ENCODE peak calls at places on chromosomes 7 and 10, in seven cellular contexts. D is thoracic aorta, Q is A549, R is neural progenitor cell, E is sigmoid colon, K is IMR-90, T is lower lobe of right lung. V is an unnamed sample. For H3K4me1, the result is how much of the 10 kb centered on the place peaks cover.

GRCh38 chr7:84058311-84059076 is 136.1 kb downstream of the SEMA3A start:
- DNase-seq in D (no peak), Q (no peak), R (no peak), E (no peak), K (peak), T (no peak), V (no peak)

GRCh38 chr7:123770378-123770777 is 21.6 kb upstream of the WASL start:
- DNase-seq in D (no peak), Q (peak), R (no peak), E (no peak), K (no peak), T (no peak), V (no peak)

GRCh38 chr7:20035279-20035875 is 181.8 kb downstream of the MACC1 start:
- DNase-seq in D (no peak), Q (no peak), R (no peak), E (no peak), K (no peak), T (no peak), V (no peak)

GRCh38 chr7:90728568-90728967 is 132.4 kb downstream of the CDK14 start:
- DNase-seq in D (no peak), Q (no peak), R (no peak), E (no peak), K (no peak), T (no peak), V (no peak)

GRCh38 chr10:37488792-37489657 is 363.6 kb downstream of the ANKRD30A start:
- DNase-seq in D (no peak), Q (peak), R (no peak), E (no peak), K (no peak), T (no peak), V (no peak)

GRCh38 chr7:48038815-48039496 is 3.6 kb downstream of the C7orf57 start:
- DNase-seq in D (no peak), Q (no peak), R (no peak), E (no peak), K (no peak), T (no peak), V (no peak)

GRCh38 chr7:29190349-29191045 is 4.1 kb upstream of the CHN2 start:
- DNase-seq in D (no peak), Q (no peak), R (no peak), E (no peak), K (no peak), T (no peak), V (no peak)

GRCh38 chr7:111364413-111364812 is 197.9 kb downstream of the IMMP2L start:
- DNase-seq in D (no peak), Q (no peak), R (no peak), E (no peak), K (peak), T (no peak), V (no peak)

GRCh38 chr7:31051598-31052503 is at the start of gene ADCYAP1R1:
- DNase-seq in D (no peak), Q (no peak), R (peak), E (peak), K (no peak), T (no peak), V (no peak)

GRCh38 chr10:21524526-21525366 is 736 bp downstream of the SKIDA1 start:
- DNase-seq in D (no peak), Q (no peak), R (peak), E (no peak), K (peak), T (peak), V (no peak)

GRCh38 chr7:79520543-79520942 is 67.1 kb upstream of the MAGI2 start:
- DNase-seq in D (no peak), Q (no peak), R (no peak), E (no peak), K (peak), T (no peak), V (no peak)

GRCh38 chr7:77415474-77415821 is 701 bp downstream of the GSAP start:
- DNase-seq in D (no peak), Q (no peak), R (peak), E (no peak), K (no peak), T (peak), V (no peak)

GRCh38 chr7:139602143-139602722 is 78.7 kb downstream of the CLEC2L start:
- DNase-seq in D (no peak), Q (peak), R (peak), E (no peak), K (peak), T (no peak), V (no peak)

GRCh38 chr10:51369903-51370302 is 295.6 kb downstream of the PRKG1 start:
- DNase-seq in D (no peak), Q (no peak), R (no peak), E (no peak), K (peak), T (no peak), V (no peak)

GRCh38 chr7:89776980-89777379 is 377.3 kb upstream of the STEAP1 start:
- DNase-seq in D (no peak), Q (no peak), R (no peak), E (no peak), K (no peak), T (no peak), V (no peak)

GRCh38 chr7:21543528-21544302 is 876 bp downstream of the DNAH11 start:
- DNase-seq in D (no peak), Q (no peak), R (peak), E (no peak), K (no peak), T (no peak), V (no peak)

GRCh38 chr10:104622175-104622574 is 18.9 kb upstream of the SORCS3 start:
- DNase-seq in D (no peak), Q (no peak), R (no peak), E (no peak), K (no peak), T (no peak), V (no peak)

GRCh38 chr7:36784991-36785940 is 61.0 kb upstream of the AOAH start:
- DNase-seq in D (no peak), Q (no peak), R (no peak), E (peak), K (no peak), T (peak), V (peak)

GRCh38 chr10:50385610-50386009 is 134.3 kb upstream of the ASAH2 start:
- DNase-seq in D (no peak), Q (no peak), R (no peak), E (no peak), K (no peak), T (no peak), V (no peak)

GRCh38 chr10:13961096-13961495 is 369.6 kb downstream of the FRMD4A start:
- DNase-seq in D (no peak), Q (no peak), R (no peak), E (peak), K (peak), T (no peak), V (no peak)

GRCh38 chr10:130743751-130744191 is 567.8 kb downstream of the TCERG1L start:
- DNase-seq in D (no peak), Q (no peak), R (no peak), E (peak), K (no peak), T (no peak), V (no peak)

GRCh38 chr10:119724630-119725549 is 960 bp upstream of the INPP5F start:
- DNase-seq in D (no peak), Q (no peak), R (no peak), E (no peak), K (peak), T (no peak), V (no peak)

GRCh38 chr7:41886257-41886905 is 183.5 kb upstream of the INHBA start:
- DNase-seq in D (no peak), Q (no peak), R (no peak), E (peak), K (peak), T (no peak), V (no peak)

GRCh38 chr7:134558370-134558769 is 9.5 kb downstream of the AKR1B15 start:
- DNase-seq in D (no peak), Q (no peak), R (no peak), E (no peak), K (no peak), T (no peak), V (no peak)

GRCh38 chr10:34489973-34490372 is 325.1 kb downstream of the PARD3 start:
- DNase-seq in D (no peak), Q (peak), R (no peak), E (no peak), K (peak), T (no peak), V (no peak)

GRCh38 chr7:32658034-32658944 is 163.0 kb downstream of the AVL9 start:
- DNase-seq in D (no peak), Q (peak), R (no peak), E (no peak), K (peak), T (no peak), V (no peak)

GRCh38 chr10:62083413-62083794 is 181.9 kb downstream of the ARID5B start:
- DNase-seq in D (no peak), Q (no peak), R (no peak), E (no peak), K (no peak), T (no peak), V (no peak)

GRCh38 chr10:12700557-12700874 is 301.0 kb downstream of the CCDC3 start:
- DNase-seq in D (no peak), Q (no peak), R (no peak), E (no peak), K (no peak), T (no peak), V (no peak)

GRCh38 chr7:95871078-95871848 is 98.9 kb downstream of the DYNC1I1 start:
- DNase-seq in D (no peak), Q (peak), R (peak), E (no peak), K (peak), T (no peak), V (no peak)

GRCh38 chr10:77686096-77686495 is 48.5 kb upstream of the KCNMA1 start:
- DNase-seq in D (no peak), Q (no peak), R (peak), E (no peak), K (no peak), T (no peak), V (no peak)

GRCh38 chr7:44884553-44885393 is 557 bp downstream of the PURB start:
- DNase-seq in D (no peak), Q (no peak), R (peak), E (peak), K (peak), T (peak), V (no peak)

GRCh38 chr7:137531671-137532070 is 188.1 kb upstream of the PTN start:
- DNase-seq in D (no peak), Q (no peak), R (no peak), E (no peak), K (no peak), T (no peak), V (no peak)

GRCh38 chr10:92508866-92509265 is 65.0 kb downstream of the IDE start:
- DNase-seq in D (no peak), Q (no peak), R (no peak), E (no peak), K (no peak), T (no peak), V (no peak)

GRCh38 chr10:19412531-19412930 is 363.9 kb downstream of the MALRD1 start:
- DNase-seq in D (no peak), Q (no peak), R (peak), E (no peak), K (peak), T (no peak), V (no peak)
- TF ChIP-seq CTCF in D (peak), Q (peak), R (peak), E (peak), K (peak), T (peak), V (peak)

GRCh38 chr7:132569884-132570614 is 6.2 kb downstream of the PLXNA4 start:
- DNase-seq in D (no peak), Q (no peak), R (no peak), E (no peak), K (no peak), T (no peak), V (no peak)
- H3K27ac ChIP-seq in D (no peak), Q (no peak), R (no peak), E (no peak), K (no peak), T (no peak), V (no peak)

GRCh38 chr10:5584895-5585516 is 60.2 kb downstream of the CALML3 start:
- DNase-seq in D (no peak), Q (peak), R (no peak), E (peak), K (peak), T (peak), V (no peak)
- H3K4me1 ChIP-seq in D (under half), Q (under half), R (half or more), E (under half), K (under half), T (under half), V (under half)

GRCh38 chr7:2313450-2314208 is 612 bp downstream of the SNX8 start:
- DNase-seq in D (peak), Q (peak), R (no peak), E (peak), K (no peak), T (no peak), V (peak)

GRCh38 chr7:2315787-2316186 is 1.5 kb upstream of the SNX8 start:
- DNase-seq in D (no peak), Q (no peak), R (no peak), E (no peak), K (no peak), T (no peak), V (no peak)

GRCh38 chr7:2309889-2310331 is 4.3 kb downstream of the SNX8 start:
- DNase-seq in D (no peak), Q (peak), R (peak), E (no peak), K (peak), T (no peak), V (no peak)

GRCh38 chr7:2314209-2314955 is at the start of gene SNX8:
- DNase-seq in D (peak), Q (peak), R (peak), E (peak), K (peak), T (peak), V (peak)

DNA sequence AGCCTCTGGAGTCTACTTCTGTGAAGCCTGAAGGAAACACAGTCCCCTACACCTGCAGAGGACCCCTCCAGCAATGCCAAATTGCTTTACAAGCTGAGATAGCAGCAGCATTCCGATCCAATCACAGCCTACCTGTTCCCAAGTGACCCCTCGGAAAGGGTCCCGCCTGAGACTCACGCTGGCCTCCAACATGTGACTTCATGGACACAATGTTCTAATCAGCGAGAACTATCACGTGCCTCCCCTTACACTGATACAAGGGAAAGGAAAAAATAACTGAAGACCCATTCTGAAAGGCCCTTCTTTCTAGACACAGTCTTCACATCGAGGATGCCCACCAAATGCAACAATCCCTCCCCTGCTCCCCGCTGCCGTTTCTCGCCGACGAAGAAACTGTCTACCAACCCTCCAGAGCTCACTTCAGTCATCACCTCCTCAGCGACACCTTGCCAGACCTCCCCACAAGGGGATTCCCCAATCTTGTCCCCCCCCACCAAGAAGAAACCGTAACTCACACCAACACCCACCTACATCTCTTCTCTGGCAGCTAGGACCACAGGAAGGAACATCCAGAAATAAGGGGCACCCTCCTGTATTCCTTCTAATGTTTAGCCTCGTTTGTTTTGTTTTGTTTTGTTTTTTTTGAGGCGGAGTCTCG is 1.8 kb downstream of the SNX8 start:
- DNase-seq in D (no peak), Q (no peak), R (no peak), E (no peak), K (no peak), T (no peak), V (no peak)
- TF ChIP-seq CTCF in D (no peak), Q (no peak), R (no peak), E (no peak), K (no peak), T (no peak), V (no peak)

GRCh38 chr7:27899601-27900000 is 159.6 kb downstream of the TAX1BP1 start:
- DNase-seq in D (no peak), Q (no peak), R (no peak), E (no peak), K (no peak), T (no peak), V (no peak)

GRCh38 chr7:27898735-27899134 is 158.8 kb downstream of the TAX1BP1 start:
- DNase-seq in D (no peak), Q (no peak), R (no peak), E (no peak), K (no peak), T (no peak), V (no peak)

GRCh38 chr7:27900006-27900405 is 160.0 kb downstream of the TAX1BP1 start:
- DNase-seq in D (no peak), Q (no peak), R (no peak), E (no peak), K (no peak), T (no peak), V (no peak)

GRCh38 chr7:27897441-27897847 is 157.5 kb downstream of the TAX1BP1 start:
- DNase-seq in D (no peak), Q (no peak), R (no peak), E (no peak), K (no peak), T (no peak), V (no peak)

DNA sequence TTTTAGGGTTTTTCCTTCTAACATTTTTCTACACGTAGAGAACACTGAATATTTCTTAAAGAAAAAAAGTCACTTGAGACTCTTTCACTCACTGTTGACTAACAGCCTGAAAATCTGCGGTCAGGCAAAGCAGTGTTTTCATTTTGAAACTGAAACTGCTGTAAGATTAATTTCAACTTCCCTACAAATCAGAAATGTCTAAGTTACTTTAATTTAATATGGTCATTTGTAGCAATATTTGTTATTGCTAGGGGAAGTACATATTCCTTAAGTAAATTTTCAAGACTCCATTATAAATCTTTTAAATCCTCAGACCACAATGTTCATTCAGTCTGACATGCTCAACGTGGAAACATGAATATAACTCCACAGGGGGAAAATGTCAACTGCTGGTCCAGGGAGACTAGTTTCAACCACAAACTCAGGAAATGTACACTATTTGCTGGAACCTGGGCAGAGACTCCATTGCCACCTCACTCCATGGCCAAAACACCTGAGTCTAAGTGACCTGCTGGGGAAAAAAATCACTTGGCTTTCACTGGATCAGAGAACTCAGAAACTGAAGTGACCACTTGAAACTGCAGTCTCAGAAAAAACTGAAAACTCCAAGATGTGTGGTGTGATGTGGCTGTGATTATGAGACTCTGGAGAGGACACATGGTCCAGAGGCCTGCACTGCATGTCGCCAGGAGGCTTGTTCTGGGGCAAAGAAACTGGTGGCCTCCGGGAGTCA is 161.2 kb downstream of the TAX1BP1 start:
- DNase-seq in D (no peak), Q (no peak), R (no peak), E (no peak), K (peak), T (no peak), V (no peak)
- H3K27ac ChIP-seq in D (no peak), Q (peak), R (no peak), E (peak), K (no peak), T (peak), V (peak)

GRCh38 chr7:18623389-18623788 is 127.8 kb downstream of the HDAC9 start:
- DNase-seq in D (no peak), Q (no peak), R (no peak), E (no peak), K (no peak), T (no peak), V (no peak)

GRCh38 chr7:18626717-18627116 is 131.2 kb downstream of the HDAC9 start:
- DNase-seq in D (no peak), Q (no peak), R (no peak), E (no peak), K (no peak), T (no peak), V (no peak)

GRCh38 chr7:18624436-18624835 is 128.9 kb downstream of the HDAC9 start:
- DNase-seq in D (no peak), Q (no peak), R (peak), E (no peak), K (no peak), T (no peak), V (no peak)

GRCh38 chr7:18626086-18626485 is 130.5 kb downstream of the HDAC9 start:
- DNase-seq in D (no peak), Q (no peak), R (no peak), E (no peak), K (no peak), T (no peak), V (no peak)
- H3K4me1 ChIP-seq in D (under half), Q (under half), R (under half), E (under half), K (under half), T (under half), V (under half)